ENCODE peak calls at places on chromosomes 7 and 10, in four cellular contexts. K, H, G and P are unnamed samples.
A peak's percentile ranks its signal among the peaks of the same experiment; 100 is the strongest.

GRCh38 chr7:104458875-104459274 is 130.5 kb downstream of the LHFPL3 start:
- DNase-seq in K (no peak), G (no peak), H (no peak), P (no peak)

GRCh38 chr10:73494877-73495225 is 973 bp downstream of the PPP3CB start:
- DNase-seq in G (no peak), H (no peak), K (no peak), P (no peak)

GRCh38 chr7:16916111-16916639 is 34.4 kb upstream of the AGR3 start:
- DNase-seq in G (no peak), H (no peak), K (no peak), P (no peak)

GRCh38 chr7:51316262-51316665 is 345 bp downstream of the COBL start:
- DNase-seq in K (no peak), H (no peak), G (peak; percentile 82), P (no peak)

GRCh38 chr7:30247546-30248386 is 36.6 kb upstream of the ZNRF2 start:
- DNase-seq in K (no peak), G (no peak), H (no peak), P (no peak)

GRCh38 chr10:52653510-52653909 is 119.1 kb downstream of the MBL2 start:
- DNase-seq in H (no peak), K (no peak), G (peak; percentile 8), P (no peak)

GRCh38 chr10:72316748-72317435 is 37.8 kb downstream of the DNAJB12 start:
- DNase-seq in H (peak; percentile 73), K (no peak), G (peak; percentile 79), P (peak; percentile 71)

GRCh38 chr7:15836041-15836440 is 149.6 kb upstream of the MEOX2 start:
- DNase-seq in G (no peak), H (no peak), K (no peak), P (no peak)

GRCh38 chr7:34133983-34134782 is 228.8 kb downstream of the BMPER start:
- DNase-seq in H (peak; percentile 18), G (peak; percentile 64), K (no peak), P (peak; percentile 22)

DNA sequence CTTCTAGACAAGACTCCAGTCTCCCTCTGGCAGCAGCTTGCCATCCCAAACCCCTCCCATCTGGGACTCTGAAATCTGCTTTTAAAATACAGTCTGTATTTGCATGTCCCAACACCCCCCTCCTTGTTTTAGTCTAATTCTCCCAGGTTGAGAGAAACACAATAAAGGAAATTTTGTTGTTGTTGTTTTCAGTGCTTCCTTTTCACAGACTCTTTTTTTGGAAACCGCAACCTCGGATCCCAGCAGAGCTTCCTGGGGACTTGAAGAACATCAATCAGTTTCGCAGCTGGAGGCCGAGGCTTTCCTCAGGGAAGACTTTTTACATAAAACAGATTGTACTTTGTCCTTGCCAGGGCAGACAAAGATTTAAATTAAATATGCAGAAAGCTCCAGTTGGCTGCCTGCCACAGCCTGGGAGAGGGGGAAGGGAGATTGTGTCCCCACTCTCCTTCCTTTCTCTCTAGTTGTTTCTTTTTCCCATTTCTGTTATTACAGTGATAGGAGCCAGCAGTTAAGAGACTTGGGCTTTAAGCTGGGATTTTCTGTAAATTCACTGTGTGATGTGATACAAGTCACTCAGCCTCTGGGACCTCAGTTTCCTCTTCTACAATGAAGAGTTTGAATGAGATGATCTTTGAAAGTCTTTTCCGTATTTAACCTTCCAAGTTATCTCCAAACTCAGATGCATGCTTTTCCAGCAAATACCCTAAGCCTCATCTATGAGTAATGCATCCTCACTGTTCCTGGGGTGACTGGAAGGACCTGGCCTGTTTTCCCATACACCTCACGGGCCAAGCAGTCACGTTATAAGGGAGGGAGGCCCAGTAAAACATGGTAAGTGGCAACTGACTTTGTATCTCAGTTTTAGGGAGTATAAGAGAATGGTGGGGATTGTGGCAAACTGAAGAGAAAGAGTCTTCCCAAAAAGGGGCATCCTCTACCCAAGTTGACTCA is 192.3 kb downstream of the REEP3 start:
- DNase-seq in K (no peak), G (peak; percentile 57), H (peak; percentile 9), P (no peak)
- TF ChIP-seq EP300 in K (no peak), G (peak; percentile 97), H (no peak), P (no peak)

GRCh38 chr7:11707606-11708193 is 124.3 kb downstream of the THSD7A start:
- DNase-seq in G (no peak), K (no peak), H (no peak), P (no peak)
- TF ChIP-seq YY1 in G (no peak), K (no peak), H (no peak), P (no peak)

DNA sequence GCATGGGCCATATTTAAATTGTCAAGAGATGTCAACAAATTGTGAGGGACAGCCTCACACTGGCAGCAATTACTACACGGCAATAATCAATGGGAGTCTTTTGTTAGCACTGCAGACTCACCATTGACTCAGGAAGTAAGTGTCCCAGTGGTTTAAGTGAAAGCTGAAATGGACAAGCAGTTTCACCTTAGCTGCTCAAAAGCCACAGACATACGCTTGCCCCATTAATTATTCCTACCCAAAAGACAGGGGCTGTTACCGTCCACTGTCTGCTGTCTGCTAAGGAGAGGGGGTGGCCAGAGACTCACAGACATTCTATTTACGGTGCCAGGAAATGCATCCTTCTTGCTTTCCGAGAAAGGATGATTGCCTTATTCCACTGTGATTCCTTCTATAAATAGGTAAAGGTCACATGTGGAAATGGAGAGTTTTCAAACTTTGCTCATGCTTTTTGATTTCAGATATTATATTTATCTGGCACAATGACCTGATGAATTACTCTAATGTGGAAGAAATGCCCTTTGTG is 309.7 kb upstream of the NFE2L3 start:
- DNase-seq in K (no peak), G (no peak), H (no peak), P (no peak)
- TF ChIP-seq EP300 in K (no peak), G (no peak), H (no peak), P (no peak)

DNA sequence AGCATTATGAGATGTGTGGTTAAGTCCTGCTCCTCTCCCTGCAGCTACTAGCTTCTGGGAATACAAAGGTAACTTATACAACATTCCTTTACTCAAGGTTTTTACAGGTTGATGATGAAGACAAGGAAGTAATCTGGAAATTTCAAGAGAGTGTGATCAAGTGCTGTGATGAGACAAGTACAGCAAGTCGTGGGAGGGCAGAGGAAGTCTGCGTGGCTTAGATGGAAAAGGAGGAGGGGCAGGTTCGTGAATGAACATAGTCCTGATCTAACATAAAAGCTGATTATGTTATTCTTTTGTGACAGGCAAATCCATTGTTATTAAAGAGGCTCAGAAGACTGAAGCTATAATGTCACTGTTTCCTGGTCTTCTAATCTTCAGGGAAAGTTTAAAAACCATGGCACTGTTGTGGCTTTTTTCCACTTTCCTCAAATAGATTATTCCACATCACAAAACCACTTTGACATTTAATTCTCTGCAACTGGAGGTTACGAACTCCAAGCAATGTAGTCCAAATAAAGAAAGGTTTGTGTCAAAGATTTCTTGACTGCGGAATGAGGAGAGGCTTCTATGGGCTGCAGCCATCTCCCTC is 84.1 kb downstream of the CPXM2 start:
- DNase-seq in H (no peak), G (no peak), K (no peak), P (no peak)
- TF ChIP-seq YY1 in H (no peak), G (no peak), K (no peak), P (no peak)

GRCh38 chr10:28881483-28881882 is 204.2 kb downstream of the BAMBI start:
- DNase-seq in G (no peak), H (no peak), K (no peak), P (no peak)
- TF ChIP-seq EP300 in G (no peak), H (no peak), K (no peak), P (no peak)

GRCh38 chr10:62527019-62527827 is 153.1 kb downstream of the ZNF365 start:
- DNase-seq in K (peak; percentile 90), G (no peak), H (no peak), P (no peak)
- TF ChIP-seq YY1 in K (no peak), G (no peak), H (no peak), P (no peak)

DNA sequence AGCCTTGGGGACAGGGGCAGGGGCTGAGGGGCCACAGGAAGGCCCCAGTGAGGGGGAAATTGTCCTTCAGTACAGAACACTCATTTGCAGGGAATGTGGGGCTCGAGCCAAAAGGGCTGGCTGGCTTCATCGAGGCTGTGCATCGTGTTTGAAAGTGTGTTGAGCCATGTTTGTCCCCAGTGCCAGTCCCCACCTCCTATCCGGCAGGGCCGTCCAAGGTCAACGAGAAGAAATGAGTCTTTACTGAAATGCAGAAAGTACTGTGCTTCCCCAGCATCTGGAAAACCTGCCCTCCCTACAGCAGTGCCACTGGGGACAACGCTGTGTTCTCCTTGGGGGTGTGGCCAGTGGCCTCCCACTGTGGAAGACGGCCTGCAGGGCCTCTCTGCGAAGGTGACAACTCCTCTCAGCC is 214.1 kb downstream of the KLF6 start:
- DNase-seq in G (no peak), H (no peak), K (no peak), P (no peak)
- TF ChIP-seq EP300 in G (no peak), H (no peak), K (no peak), P (no peak)

GRCh38 chr10:119006451-119007210 is 22.9 kb upstream of the NANOS1 start:
- DNase-seq in H (peak; percentile 69), G (peak; percentile 48), K (no peak), P (no peak)
- TF ChIP-seq YY1 in H (no peak), G (no peak), K (no peak), P (no peak)